ENCODE peak calls at places on chromosomes 2 and 18, in six cellular contexts. V is uterus, O is lower lobe of right lung, E is NB4, K is epithelial cell of esophagus, I is adipocyte. A is an unnamed sample.

GRCh38 chr2:71683070-71683469 is 229.7 kb downstream of the DYSF start:
- DNase-seq in V (no peak), O (no peak), E (no peak), K (no peak), I (no peak), A (no peak)

GRCh38 chr2:119338826-119339561 is 27.6 kb downstream of the C2orf76 start:
- DNase-seq in V (no peak), O (peak; percentile 61), E (peak; percentile 88), K (no peak), I (no peak), A (no peak)

GRCh38 chr2:217816396-217816869 is 186.4 kb downstream of the TNS1 start:
- DNase-seq in V (peak; percentile 81), O (peak; percentile 54), E (peak; percentile 34), K (no peak), I (no peak), A (no peak)

GRCh38 chr2:210577263-210578071 is 21.1 kb downstream of the CPS1 start:
- DNase-seq in V (no peak), O (no peak), E (peak; percentile 61), K (peak; percentile 51), I (peak; percentile 77), A (peak; percentile 73)

GRCh38 chr2:224252601-224253000 is 149.3 kb downstream of the FAM124B start:
- DNase-seq in V (no peak), O (no peak), E (no peak), K (no peak), I (peak; percentile 86), A (peak; percentile 88)

GRCh38 chr2:234795272-234795920 is 156.4 kb upstream of the SH3BP4 start:
- DNase-seq in V (no peak), O (no peak), E (no peak), K (no peak), I (peak; percentile 21), A (no peak)

GRCh38 chr2:216633616-216634316 is 546 bp downstream of the IGFBP2 start:
- DNase-seq in V (no peak), O (no peak), E (peak; percentile 75), K (no peak), I (peak; percentile 38), A (no peak)

GRCh38 chr18:79672490-79673276 is 6.9 kb upstream of the CTDP1 start:
- DNase-seq in V (no peak), O (no peak), E (no peak), K (no peak), I (no peak), A (no peak)

GRCh38 chr2:114543106-114543806 is 100.8 kb downstream of the DPP10 start:
- DNase-seq in V (peak; percentile 27), O (no peak), E (peak; percentile 14), K (peak; percentile 1), I (no peak), A (peak; percentile 2)

GRCh38 chr18:7879717-7880116 is 312.6 kb downstream of the PTPRM start:
- DNase-seq in V (no peak), O (no peak), E (no peak), K (peak; percentile 89), I (no peak), A (no peak)

GRCh38 chr2:151063271-151063670 is 198.4 kb downstream of the RBM43 start:
- DNase-seq in V (no peak), O (no peak), E (no peak), K (peak; percentile 75), I (peak; percentile 74), A (peak; percentile 70)

GRCh38 chr18:67428805-67429204 is 87.7 kb downstream of the DSEL start:
- DNase-seq in V (no peak), O (no peak), E (no peak), K (no peak), I (peak; percentile 90), A (peak; percentile 68)

GRCh38 chr2:38075436-38076249 is at the start of gene CYP1B1:
- DNase-seq in V (no peak), O (peak; percentile 71), E (peak; percentile 63), K (no peak), I (peak; percentile 55), A (no peak)

GRCh38 chr2:197405582-197405981 is 29.2 kb downstream of the SF3B1 start:
- DNase-seq in V (no peak), O (no peak), E (no peak), K (no peak), I (no peak), A (no peak)

GRCh38 chr2:188322569-188323531 is 31.2 kb downstream of the GULP1 start:
- DNase-seq in V (no peak), O (no peak), E (no peak), K (no peak), I (peak; percentile 44), A (peak; percentile 54)

GRCh38 chr2:78416625-78417300 is 608.7 kb upstream of the REG3G start:
- DNase-seq in V (no peak), O (no peak), E (no peak), K (no peak), I (no peak), A (no peak)

GRCh38 chr18:66813138-66813537 is 209.2 kb upstream of the CDH19 start:
- DNase-seq in V (no peak), O (no peak), E (no peak), K (no peak), I (no peak), A (no peak)

GRCh38 chr2:46845542-46846453 is 69.8 kb downstream of the MCFD2 start:
- DNase-seq in V (no peak), O (no peak), E (peak; percentile 39), K (peak; percentile 70), I (no peak), A (no peak)

GRCh38 chr2:15588329-15588919 is 3.2 kb upstream of the DDX1 start:
- DNase-seq in V (peak; percentile 17), O (no peak), E (peak; percentile 65), K (peak; percentile 66), I (peak; percentile 75), A (peak; percentile 59)

GRCh38 chr2:233764264-233764663 is 4.2 kb downstream of the UGT1A1 start:
- DNase-seq in V (no peak), O (no peak), E (peak; percentile 27), K (peak; percentile 32), I (peak; percentile 52), A (peak; percentile 74)

GRCh38 chr2:212052412-212053159 is 486.0 kb downstream of the ERBB4 start:
- DNase-seq in V (no peak), O (no peak), E (peak; percentile 71), K (peak; percentile 32), I (peak; percentile 11), A (peak; percentile 66)

GRCh38 chr18:36583155-36583745 is 245.6 kb downstream of the TPGS2 start:
- DNase-seq in V (no peak), O (no peak), E (no peak), K (peak; percentile 36), I (no peak), A (no peak)

GRCh38 chr18:11147371-11147860 is 2.0 kb downstream of the PIEZO2 start:
- DNase-seq in V (no peak), O (no peak), E (no peak), K (no peak), I (no peak), A (no peak)
- H3K4me3 ChIP-seq in V (no peak overlapping the region), O (peak overlapping the region; percentile 52), E (no peak overlapping the region), K (no peak overlapping the region), I (no peak overlapping the region), A (no peak overlapping the region)

GRCh38 chr18:77899972-77900754 is 650.5 kb downstream of the GALR1 start:
- DNase-seq in V (peak; percentile 22), O (no peak), E (peak; percentile 64), K (peak; percentile 40), I (peak; percentile 15), A (no peak)
- H3K4me3 ChIP-seq in V (no peak overlapping the region), O (peak overlapping the region; percentile 41), E (no peak overlapping the region), K (no peak overlapping the region), I (peak overlapping the region; percentile 68), A (no peak overlapping the region)

GRCh38 chr2:42050350-42051167 is 2.7 kb downstream of the PKDCC start:
- DNase-seq in V (no peak), O (no peak), E (no peak), K (no peak), I (no peak), A (peak; percentile 56)

GRCh38 chr2:42052702-42053481 is 5.1 kb downstream of the PKDCC start:
- DNase-seq in V (peak; percentile 77), O (no peak), E (peak; percentile 21), K (no peak), I (no peak), A (peak; percentile 74)

GRCh38 chr2:42049411-42050349 is 1.9 kb downstream of the PKDCC start:
- DNase-seq in V (no peak), O (no peak), E (no peak), K (no peak), I (no peak), A (peak; percentile 56)

GRCh38 chr2:42053482-42053790 is 5.6 kb downstream of the PKDCC start:
- DNase-seq in V (no peak), O (no peak), E (no peak), K (no peak), I (no peak), A (no peak)

DNA sequence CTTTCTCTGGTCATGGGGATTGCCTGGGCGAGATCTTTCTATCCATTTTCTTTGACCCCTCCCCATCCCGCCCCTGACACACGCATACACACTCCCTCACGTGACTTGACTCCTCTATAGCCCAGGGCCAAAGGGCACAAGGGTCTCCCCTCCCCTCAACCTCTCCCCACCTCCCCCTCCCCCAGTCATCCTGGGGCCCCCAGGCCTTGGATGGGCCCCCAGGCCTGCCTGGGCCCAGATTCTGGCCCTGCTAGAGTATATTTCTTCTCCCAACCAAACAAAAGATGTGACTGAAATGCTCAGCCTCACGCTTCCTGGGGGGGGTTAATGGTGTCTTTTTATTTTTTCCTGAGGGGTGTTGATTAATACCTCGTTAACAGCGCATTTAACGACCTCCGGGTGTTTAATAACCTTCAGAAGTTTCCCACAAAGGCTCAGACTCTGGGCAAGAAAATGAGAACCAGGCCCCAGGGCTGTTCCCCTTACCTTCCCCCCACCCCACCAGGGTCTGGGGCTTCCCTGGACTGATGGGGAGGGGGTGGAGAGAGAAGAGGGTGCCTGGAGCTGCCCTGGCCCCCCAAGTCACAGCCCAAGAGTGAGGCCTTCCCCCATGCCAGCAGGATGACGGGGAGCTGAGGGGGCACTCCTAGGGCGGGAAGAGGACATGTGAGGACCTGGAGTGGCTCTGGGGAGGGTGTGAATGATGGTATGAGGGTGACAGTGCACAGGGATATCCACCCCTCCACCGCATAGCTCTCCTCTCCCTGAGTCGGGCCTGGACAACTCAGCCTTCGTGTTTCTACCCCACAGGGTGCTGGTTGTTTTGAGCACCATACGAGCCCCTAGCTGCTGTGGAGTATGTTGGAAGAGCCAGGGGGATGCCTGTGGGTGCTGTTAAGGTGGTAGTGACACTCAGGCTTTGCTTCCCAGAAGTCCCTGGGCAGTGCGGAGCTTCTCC is 3.6 kb downstream of the PKDCC start:
- DNase-seq in V (no peak), O (no peak), E (no peak), K (no peak), I (no peak), A (no peak)
- H3K4me3 ChIP-seq in V (peak overlapping the region; percentile 90), O (peak overlapping the region; percentile 65), E (no peak overlapping the region), K (no peak overlapping the region), I (peak overlapping the region; percentile 99), A (peak overlapping the region; percentile 93)

GRCh38 chr2:69694894-69695849 is 46.8 kb upstream of the ANXA4 start:
- DNase-seq in V (no peak), O (no peak), E (peak; percentile 92), K (peak; percentile 50), I (peak; percentile 70), A (peak; percentile 84)
- H3K4me3 ChIP-seq in V (no peak overlapping the region), O (no peak overlapping the region), E (peak overlapping the region; percentile 44), K (no peak overlapping the region), I (peak overlapping the region; percentile 24), A (no peak overlapping the region)

A was measured in fibroblast of the aortic adventitia.